ENCODE peak calls at places on chromosome X, in six cellular contexts. M, X, S, K, I and R are unnamed samples.

GRCh38 chrX:109952985-109953905 is 49.7 kb upstream of the TMEM164 start:
- DNase-seq in K (peak; percentile 27), I (peak; percentile 12), S (no peak), X (no peak), M (no peak), R (no peak)

GRCh38 chrX:12617241-12617640 is 174.0 kb upstream of the PRPS2 start:
- DNase-seq in I (no peak), M (no peak), X (no peak), K (no peak), S (no peak), R (no peak)

GRCh38 chrX:38999099-38999498 is 197.8 kb downstream of the MID1IP1 start:
- DNase-seq in X (no peak), M (no peak), I (no peak), K (no peak), S (no peak), R (no peak)

GRCh38 chrX:76427560-76428242 is at the start of gene MAGEE1:
- DNase-seq in I (peak; percentile 19), X (peak; percentile 67), S (peak; percentile 67), K (peak; percentile 51), M (peak; percentile 34), R (peak; percentile 65)

GRCh38 chrX:45011131-45011530 is 138.1 kb downstream of the KDM6A start:
- DNase-seq in X (no peak), S (peak; percentile 44), I (no peak), K (no peak), M (no peak), R (no peak)

GRCh38 chrX:154486396-154487207 is at the start of gene UBL4A:
- DNase-seq in K (peak; percentile 15), M (no peak), I (no peak), S (peak; percentile 33), X (peak; percentile 67), R (peak; percentile 75)

GRCh38 chrX:40437348-40437747 is 143.4 kb upstream of the ATP6AP2 start:
- DNase-seq in X (no peak), M (no peak), K (no peak), S (no peak), I (no peak), R (no peak)

GRCh38 chrX:1481636-1482529 is 29.2 kb upstream of the ASMTL start:
- DNase-seq in X (peak; percentile 15), S (peak; percentile 87), M (peak; percentile 95), K (peak; percentile 67), I (peak; percentile 90), R (peak; percentile 94)

GRCh38 chrX:989959-990510 is 222.4 kb downstream of the CRLF2 start:
- DNase-seq in S (peak; percentile 99), I (peak; percentile 97), K (no peak), X (peak; percentile 41), M (no peak), R (peak; percentile 97)

GRCh38 chrX:48083212-48083611 is 11.8 kb upstream of the ZNF630 start:
- DNase-seq in S (peak; percentile 33), I (no peak), M (peak; percentile 6), X (peak; percentile 52), K (peak; percentile 53), R (peak; percentile 69)

GRCh38 chrX:109966246-109966645 is 36.7 kb upstream of the TMEM164 start:
- DNase-seq in M (no peak), S (peak; percentile 3), K (no peak), X (no peak), I (no peak), R (no peak)

GRCh38 chrX:105695451-105695850 is 126.9 kb upstream of the NRK start:
- DNase-seq in X (no peak), M (no peak), S (no peak), I (no peak), K (no peak), R (no peak)

GRCh38 chrX:151030845-151031244 is 47.7 kb downstream of the HMGB3 start:
- DNase-seq in S (no peak), X (no peak), K (no peak), I (no peak), M (no peak), R (peak; percentile 8)

GRCh38 chrX:74536142-74537010 is 78.0 kb downstream of the RLIM start:
- DNase-seq in S (no peak), K (peak; percentile 72), I (no peak), M (no peak), X (peak; percentile 30), R (peak; percentile 85)

GRCh38 chrX:118633530-118633929 is 93.9 kb upstream of the IL13RA1 start:
- DNase-seq in K (no peak), M (no peak), X (no peak), I (no peak), S (no peak), R (no peak)

GRCh38 chrX:118631586-118631985 is 95.8 kb upstream of the IL13RA1 start:
- DNase-seq in K (no peak), M (no peak), S (no peak), I (no peak), X (no peak), R (peak; percentile 85)

GRCh38 chrX:118634336-118634735 is 93.1 kb upstream of the IL13RA1 start:
- DNase-seq in S (no peak), M (no peak), K (no peak), X (no peak), I (no peak), R (no peak)

GRCh38 chrX:118630843-118631242 is 96.6 kb upstream of the IL13RA1 start:
- DNase-seq in X (no peak), S (no peak), K (no peak), I (no peak), M (no peak), R (peak; percentile 85)

DNA sequence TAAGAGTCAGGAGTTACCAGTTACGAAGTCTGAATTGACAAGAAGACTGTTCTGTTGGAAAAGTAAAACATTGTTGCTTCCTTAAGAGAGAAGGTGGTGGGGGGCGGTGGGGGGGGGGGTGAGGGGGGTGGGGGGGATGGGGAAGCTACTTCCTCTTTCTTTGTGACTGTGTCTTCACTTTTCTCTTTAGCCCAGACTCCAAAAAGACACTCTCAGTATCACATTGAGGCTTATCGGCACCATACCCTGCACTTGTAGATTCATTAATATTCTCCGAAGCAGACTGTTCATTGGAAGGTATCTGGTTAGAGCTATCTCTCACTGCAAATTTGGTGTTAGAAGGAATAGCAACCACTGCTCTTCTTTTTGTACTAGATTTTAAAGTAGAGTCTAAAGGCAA is 94.5 kb upstream of the IL13RA1 start:
- DNase-seq in S (no peak), I (no peak), M (no peak), K (no peak), X (no peak), R (peak; percentile 61)
- TF ChIP-seq MAX in S (no peak), I (no peak), M (no peak), K (no peak), X (no peak), R (no peak)

GRCh38 chrX:16444353-16444752 is 205.6 kb upstream of the S100G start:
- DNase-seq in X (no peak), S (no peak), I (no peak), K (no peak), M (no peak), R (no peak)

DNA sequence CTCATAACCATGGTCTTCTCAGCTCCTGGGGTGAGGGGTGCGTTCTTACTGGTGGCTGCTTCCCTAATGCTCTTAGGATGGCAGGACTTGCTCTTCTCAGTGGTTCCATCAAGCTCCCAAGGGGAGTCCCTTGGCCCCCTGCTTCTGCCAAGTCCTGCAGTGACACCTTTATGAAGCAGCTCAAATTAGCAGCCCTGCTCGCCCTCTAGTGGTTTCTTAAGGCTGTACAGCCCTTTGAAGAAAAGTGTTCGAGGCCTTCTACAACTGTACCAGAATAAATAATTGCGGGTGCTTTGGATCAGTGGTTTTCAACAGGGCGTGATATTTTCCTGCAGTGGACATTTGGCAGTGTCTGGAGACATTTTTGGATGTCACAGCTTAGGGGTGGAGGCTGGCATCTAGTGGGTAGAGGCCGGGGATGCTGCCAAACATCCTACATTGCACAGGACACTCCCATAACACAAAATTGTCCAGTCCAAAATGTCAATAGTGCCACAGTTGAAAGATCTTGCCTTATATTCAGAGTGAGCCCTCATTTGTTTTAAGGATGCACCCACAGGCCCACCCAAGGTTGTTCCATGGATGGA is 204.7 kb upstream of the S100G start:
- DNase-seq in K (peak; percentile 17), X (peak; percentile 24), M (peak; percentile 1), I (no peak), S (peak; percentile 45), R (peak; percentile 42)
- TF ChIP-seq MYC in K (no peak), X (no peak), M (no peak), I (no peak), S (no peak), R (no peak)

GRCh38 chrX:9312922-9313867 is 151.7 kb upstream of the TBL1X start:
- DNase-seq in S (peak; percentile 39), X (peak; percentile 65), K (peak; percentile 19), M (peak; percentile 13), I (no peak), R (peak; percentile 60)
- TF ChIP-seq MAX in S (no peak), X (no peak), K (no peak), M (no peak), I (no peak), R (no peak)

DNA sequence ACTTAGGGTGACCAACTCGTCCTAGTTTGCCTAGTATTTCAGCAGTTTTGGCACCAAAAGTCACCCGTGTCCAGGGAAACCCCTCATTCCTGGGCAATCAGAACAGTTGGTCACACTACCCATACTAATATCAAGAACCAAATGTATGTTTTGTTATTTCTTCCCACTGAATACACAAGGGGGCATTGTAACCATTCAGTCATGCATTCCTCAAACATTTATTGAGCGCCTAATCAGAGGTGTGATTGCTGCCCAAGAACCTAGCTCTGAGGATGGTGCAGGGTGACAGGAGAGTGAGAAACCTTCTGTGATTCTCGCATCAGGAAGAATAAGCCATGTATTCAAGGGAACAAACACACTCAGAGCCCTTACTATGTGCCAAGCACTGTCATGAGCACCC is 69.8 kb upstream of the RAI2 start:
- DNase-seq in I (no peak), K (no peak), M (no peak), X (no peak), S (peak; percentile 3), R (no peak)
- TF ChIP-seq MYC in I (no peak), K (no peak), M (no peak), X (no peak), S (no peak), R (no peak)

DNA sequence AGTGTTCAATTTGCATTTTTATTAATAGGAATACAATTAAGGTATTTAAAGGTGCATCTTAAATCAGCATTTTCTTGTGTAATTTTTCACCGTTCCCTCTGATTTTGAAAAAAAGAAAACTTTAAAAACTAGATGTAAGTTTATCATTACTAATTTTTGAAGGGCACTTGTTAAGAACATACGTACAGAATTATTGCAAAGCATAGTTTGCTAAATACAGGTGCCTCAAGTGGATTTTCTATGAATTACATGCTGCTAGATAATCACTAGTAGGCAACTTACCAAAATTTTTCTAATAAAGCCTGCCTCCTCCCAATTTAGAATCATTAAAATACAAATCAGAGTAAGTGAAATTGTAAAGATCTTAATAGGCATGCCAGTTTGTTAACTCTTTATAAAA is 8.5 kb downstream of the CNKSR2 start:
- DNase-seq in M (no peak), X (no peak), K (no peak), S (peak; percentile 16), I (no peak), R (no peak)
- TF ChIP-seq MAX in M (no peak), X (no peak), K (no peak), S (no peak), I (no peak), R (no peak)

GRCh38 chrX:102029026-102029425 is 96.5 kb upstream of the TCEAL2 start:
- DNase-seq in S (no peak), K (no peak), M (no peak), I (no peak), X (no peak), R (no peak)
- TF ChIP-seq MYC in S (no peak), K (no peak), M (no peak), I (no peak), X (no peak), R (no peak)